ENCODE peak calls at places on chromosomes 5 and 9, in nine cellular contexts. One of them, this sample, is unnamed.

GRCh38 chr5:77400645-77401044 is 91.5 kb downstream of the WDR41 start:
- DNase-seq in RWPE1: no peak
- DNase-seq in GM13977: no peak
- DNase-seq in mesothelial cell of epicardium: no peak
- DNase-seq in MM.1S: no peak
- DNase-seq in tibial nerve: no peak
- DNase-seq in retinal pigment epithelial cell: no peak
- DNase-seq in AG04449: no peak
- DNase-seq in cardiac muscle cell: no peak
- DNase-seq in this sample: no peak

GRCh38 chr9:27371382-27371781 is 74.4 kb upstream of the EQTN start:
- DNase-seq in AG04449: no peak
- DNase-seq in cardiac muscle cell: no peak
- DNase-seq in RWPE1: peak
- DNase-seq in tibial nerve: no peak
- DNase-seq in MM.1S: no peak
- DNase-seq in retinal pigment epithelial cell: no peak
- DNase-seq in mesothelial cell of epicardium: no peak
- DNase-seq in GM13977: no peak
- DNase-seq in this sample: peak

GRCh38 chr9:75964431-75964830 is 74.0 kb downstream of the PCSK5 start:
- DNase-seq in MM.1S: no peak
- DNase-seq in cardiac muscle cell: no peak
- DNase-seq in AG04449: no peak
- DNase-seq in retinal pigment epithelial cell: peak
- DNase-seq in RWPE1: peak
- DNase-seq in GM13977: no peak
- DNase-seq in tibial nerve: no peak
- DNase-seq in mesothelial cell of epicardium: no peak
- DNase-seq in this sample: peak

GRCh38 chr5:97839338-97840081 is 656.5 kb upstream of the RIOK2 start:
- DNase-seq in GM13977: no peak
- DNase-seq in cardiac muscle cell: peak
- DNase-seq in retinal pigment epithelial cell: peak
- DNase-seq in MM.1S: no peak
- DNase-seq in tibial nerve: no peak
- DNase-seq in AG04449: no peak
- DNase-seq in mesothelial cell of epicardium: no peak
- DNase-seq in RWPE1: peak
- DNase-seq in this sample: no peak

GRCh38 chr5:150107909-150108447 is 21.6 kb upstream of the CSF1R start:
- DNase-seq in mesothelial cell of epicardium: no peak
- DNase-seq in AG04449: peak
- DNase-seq in RWPE1: no peak
- DNase-seq in cardiac muscle cell: peak
- DNase-seq in MM.1S: no peak
- DNase-seq in GM13977: no peak
- DNase-seq in retinal pigment epithelial cell: no peak
- DNase-seq in tibial nerve: no peak
- DNase-seq in this sample: no peak

GRCh38 chr9:92480332-92480771 is 2.0 kb downstream of the ASPN start:
- DNase-seq in RWPE1: no peak
- DNase-seq in GM13977: no peak
- DNase-seq in tibial nerve: no peak
- DNase-seq in mesothelial cell of epicardium: no peak
- DNase-seq in MM.1S: no peak
- DNase-seq in retinal pigment epithelial cell: peak
- DNase-seq in cardiac muscle cell: no peak
- DNase-seq in AG04449: no peak
- DNase-seq in this sample: no peak

GRCh38 chr9:107605041-107605440 is 115.5 kb upstream of the KLF4 start:
- DNase-seq in AG04449: no peak
- DNase-seq in RWPE1: no peak
- DNase-seq in mesothelial cell of epicardium: no peak
- DNase-seq in tibial nerve: no peak
- DNase-seq in GM13977: no peak
- DNase-seq in MM.1S: no peak
- DNase-seq in cardiac muscle cell: no peak
- DNase-seq in retinal pigment epithelial cell: no peak
- DNase-seq in this sample: no peak

GRCh38 chr9:89805726-89806125 is 200.9 kb downstream of the GADD45G start:
- DNase-seq in MM.1S: no peak
- DNase-seq in RWPE1: no peak
- DNase-seq in retinal pigment epithelial cell: no peak
- DNase-seq in GM13977: no peak
- DNase-seq in mesothelial cell of epicardium: no peak
- DNase-seq in AG04449: no peak
- DNase-seq in tibial nerve: no peak
- DNase-seq in cardiac muscle cell: no peak
- DNase-seq in this sample: no peak

GRCh38 chr5:132526290-132526973 is 16.9 kb downstream of the IL5 start:
- DNase-seq in mesothelial cell of epicardium: peak
- DNase-seq in retinal pigment epithelial cell: no peak
- DNase-seq in GM13977: peak
- DNase-seq in tibial nerve: peak
- DNase-seq in cardiac muscle cell: peak
- DNase-seq in MM.1S: peak
- DNase-seq in AG04449: no peak
- DNase-seq in RWPE1: peak
- DNase-seq in this sample: peak

GRCh38 chr5:132802044-132802684 is 10.9 kb upstream of the SOWAHA start:
- DNase-seq in cardiac muscle cell: no peak
- DNase-seq in AG04449: no peak
- DNase-seq in retinal pigment epithelial cell: no peak
- DNase-seq in RWPE1: no peak
- DNase-seq in GM13977: no peak
- DNase-seq in MM.1S: no peak
- DNase-seq in tibial nerve: no peak
- DNase-seq in mesothelial cell of epicardium: no peak
- DNase-seq in this sample: no peak

DNA sequence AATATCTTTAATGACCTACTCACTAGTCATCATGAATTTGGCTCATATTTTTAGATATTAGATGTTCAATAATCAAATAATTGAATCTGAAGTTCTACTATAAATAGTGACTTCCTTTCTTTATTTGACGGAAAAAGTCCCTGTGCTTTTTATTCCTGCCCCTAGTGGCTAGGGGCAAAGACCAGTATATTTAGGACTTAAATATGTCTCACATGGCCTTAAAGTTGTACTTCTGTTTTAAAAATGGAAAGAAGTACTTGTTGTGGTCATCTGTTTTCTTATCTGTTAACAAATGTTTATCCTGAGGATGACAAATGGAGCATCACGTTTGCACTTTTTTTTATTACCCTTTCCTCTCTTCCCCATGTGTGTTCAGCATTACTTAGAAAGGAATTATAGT is 89.2 kb upstream of the GRHPR start:
- DNase-seq in GM13977: no peak
- DNase-seq in MM.1S: no peak
- DNase-seq in AG04449: no peak
- DNase-seq in retinal pigment epithelial cell: no peak
- DNase-seq in RWPE1: no peak
- DNase-seq in tibial nerve: no peak
- DNase-seq in cardiac muscle cell: no peak
- DNase-seq in mesothelial cell of epicardium: no peak
- DNase-seq in this sample: no peak
- TF ChIP-seq CTCF in GM13977: peak
- TF ChIP-seq CTCF in MM.1S: no peak
- TF ChIP-seq CTCF in AG04449: no peak
- TF ChIP-seq CTCF in retinal pigment epithelial cell: no peak
- TF ChIP-seq CTCF in RWPE1: no peak
- TF ChIP-seq CTCF in tibial nerve: no peak
- TF ChIP-seq CTCF in cardiac muscle cell: peak
- TF ChIP-seq CTCF in mesothelial cell of epicardium: no peak
- TF ChIP-seq CTCF in this sample: no peak

DNA sequence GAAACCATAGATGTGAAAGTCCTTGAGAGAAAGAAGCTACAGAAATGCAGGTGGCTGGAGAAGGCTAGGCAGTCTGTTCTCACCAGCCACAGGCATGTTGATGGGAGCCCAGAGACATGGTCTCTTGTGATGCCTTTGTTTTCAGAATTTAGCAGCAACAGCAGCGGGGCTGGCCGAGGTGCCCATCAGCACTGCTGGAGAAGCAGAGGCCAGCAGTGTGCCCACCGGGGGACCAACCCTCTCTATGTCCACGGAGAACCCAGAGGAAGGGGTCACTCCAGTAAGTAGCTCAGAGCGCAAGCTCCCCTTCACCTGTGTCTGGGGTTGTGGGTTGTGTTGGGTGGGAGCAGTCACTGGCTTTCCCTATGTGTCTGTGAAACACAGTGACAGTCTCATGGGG is 59.6 kb downstream of the COL15A1 start:
- DNase-seq in cardiac muscle cell: no peak
- DNase-seq in retinal pigment epithelial cell: no peak
- DNase-seq in RWPE1: no peak
- DNase-seq in AG04449: no peak
- DNase-seq in GM13977: no peak
- DNase-seq in tibial nerve: no peak
- DNase-seq in mesothelial cell of epicardium: peak
- DNase-seq in MM.1S: no peak
- DNase-seq in this sample: no peak
- TF ChIP-seq CTCF in cardiac muscle cell: no peak
- TF ChIP-seq CTCF in retinal pigment epithelial cell: no peak
- TF ChIP-seq CTCF in RWPE1: no peak
- TF ChIP-seq CTCF in AG04449: no peak
- TF ChIP-seq CTCF in GM13977: no peak
- TF ChIP-seq CTCF in tibial nerve: no peak
- TF ChIP-seq CTCF in mesothelial cell of epicardium: no peak
- TF ChIP-seq CTCF in MM.1S: no peak
- TF ChIP-seq CTCF in this sample: no peak

GRCh38 chr5:4188704-4189103 is 593.1 kb downstream of the IRX1 start:
- DNase-seq in cardiac muscle cell: no peak
- DNase-seq in mesothelial cell of epicardium: no peak
- DNase-seq in GM13977: no peak
- DNase-seq in retinal pigment epithelial cell: no peak
- DNase-seq in tibial nerve: no peak
- DNase-seq in MM.1S: no peak
- DNase-seq in RWPE1: no peak
- DNase-seq in AG04449: no peak
- DNase-seq in this sample: no peak
- TF ChIP-seq CTCF in cardiac muscle cell: no peak
- TF ChIP-seq CTCF in mesothelial cell of epicardium: no peak
- TF ChIP-seq CTCF in GM13977: no peak
- TF ChIP-seq CTCF in retinal pigment epithelial cell: no peak
- TF ChIP-seq CTCF in tibial nerve: no peak
- TF ChIP-seq CTCF in MM.1S: no peak
- TF ChIP-seq CTCF in RWPE1: no peak
- TF ChIP-seq CTCF in AG04449: no peak
- TF ChIP-seq CTCF in this sample: no peak

GRCh38 chr9:74513221-74513620 is 16.1 kb downstream of the RORB start:
- DNase-seq in retinal pigment epithelial cell: no peak
- DNase-seq in mesothelial cell of epicardium: no peak
- DNase-seq in cardiac muscle cell: no peak
- DNase-seq in AG04449: no peak
- DNase-seq in tibial nerve: no peak
- DNase-seq in GM13977: no peak
- DNase-seq in RWPE1: no peak
- DNase-seq in MM.1S: no peak
- DNase-seq in this sample: no peak
- TF ChIP-seq CTCF in retinal pigment epithelial cell: no peak
- TF ChIP-seq CTCF in mesothelial cell of epicardium: no peak
- TF ChIP-seq CTCF in cardiac muscle cell: no peak
- TF ChIP-seq CTCF in AG04449: no peak
- TF ChIP-seq CTCF in tibial nerve: no peak
- TF ChIP-seq CTCF in GM13977: no peak
- TF ChIP-seq CTCF in RWPE1: no peak
- TF ChIP-seq CTCF in MM.1S: no peak
- TF ChIP-seq CTCF in this sample: no peak

DNA sequence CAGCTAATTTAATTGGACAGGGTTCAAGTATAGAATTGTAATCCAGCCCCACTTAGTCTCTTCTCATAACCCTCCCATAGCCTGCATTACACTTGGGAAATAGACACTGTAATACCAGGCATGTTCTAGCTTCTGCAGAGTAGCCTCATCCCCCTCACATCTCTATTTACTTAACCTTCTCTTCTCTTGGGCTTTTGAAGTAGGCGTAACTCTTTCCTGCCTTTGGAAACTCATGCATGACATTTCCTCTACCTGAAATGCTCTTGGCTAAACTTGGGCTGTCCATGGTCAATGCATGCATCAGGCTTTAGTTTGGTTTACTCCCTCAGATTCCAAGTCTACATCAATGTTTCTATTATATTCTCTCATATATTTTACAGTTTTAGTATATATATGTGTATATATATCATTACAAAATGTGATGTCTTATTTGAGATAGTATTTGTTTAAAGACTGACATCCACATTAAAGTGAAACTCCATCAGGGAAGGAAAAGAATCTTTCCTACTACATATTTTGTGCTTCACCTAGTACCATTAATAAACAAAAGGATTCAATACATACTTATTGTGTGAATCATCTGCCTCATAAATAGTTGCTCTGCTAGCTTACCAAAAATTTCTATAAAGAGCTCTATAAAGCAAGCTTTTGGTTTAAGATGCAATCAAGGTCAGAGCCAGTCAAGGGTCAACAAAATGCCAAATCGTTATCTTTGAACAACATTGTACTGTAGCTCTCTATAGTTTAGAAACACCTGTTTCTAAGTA is 1158.0 kb downstream of the MAT2B start:
- DNase-seq in tibial nerve: no peak
- DNase-seq in MM.1S: no peak
- DNase-seq in mesothelial cell of epicardium: no peak
- DNase-seq in RWPE1: peak
- DNase-seq in cardiac muscle cell: no peak
- DNase-seq in retinal pigment epithelial cell: peak
- DNase-seq in AG04449: no peak
- DNase-seq in GM13977: no peak
- DNase-seq in this sample: no peak
- TF ChIP-seq CTCF in tibial nerve: no peak
- TF ChIP-seq CTCF in MM.1S: no peak
- TF ChIP-seq CTCF in mesothelial cell of epicardium: no peak
- TF ChIP-seq CTCF in RWPE1: no peak
- TF ChIP-seq CTCF in cardiac muscle cell: no peak
- TF ChIP-seq CTCF in retinal pigment epithelial cell: no peak
- TF ChIP-seq CTCF in AG04449: no peak
- TF ChIP-seq CTCF in GM13977: no peak
- TF ChIP-seq CTCF in this sample: no peak

DNA sequence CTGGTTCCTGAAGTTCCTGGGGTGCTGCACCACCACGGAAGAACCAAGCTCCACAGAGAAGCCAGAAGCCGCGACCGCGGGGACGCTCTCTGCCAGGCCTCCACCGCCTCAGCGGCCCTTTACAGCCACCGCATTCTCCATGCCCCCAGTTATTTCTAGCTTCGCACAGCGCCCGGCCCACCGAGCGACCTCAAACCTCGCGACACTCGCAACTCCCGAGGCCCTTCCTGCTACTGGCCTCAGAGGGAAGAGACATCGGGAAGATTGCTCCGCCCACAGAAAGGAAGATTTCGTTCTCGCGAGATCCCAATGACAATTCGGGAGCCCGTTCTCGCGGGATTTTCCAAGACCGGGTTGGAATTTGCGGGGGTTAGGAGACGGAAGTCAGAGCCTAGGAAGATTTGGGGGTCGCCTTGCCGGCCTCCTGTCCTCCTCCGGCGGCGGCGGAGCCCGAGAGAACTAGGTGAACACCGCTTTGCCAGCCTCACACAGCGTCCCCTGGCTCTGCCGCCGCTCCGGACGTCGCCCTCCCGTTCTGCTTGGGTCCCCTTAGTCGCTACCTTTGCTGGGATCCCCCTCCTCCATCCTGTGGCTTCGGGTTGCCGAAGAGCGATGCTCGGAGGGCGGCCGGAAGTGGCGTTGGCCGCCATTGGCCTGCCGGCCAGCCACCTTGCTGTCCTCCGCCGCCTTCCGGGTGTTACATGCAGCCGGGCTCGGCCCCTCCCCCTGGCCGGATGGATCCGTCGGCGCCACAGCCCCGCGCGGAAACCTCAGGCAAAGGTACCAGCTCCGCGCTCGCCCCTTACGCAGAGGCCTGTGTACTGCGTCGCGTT is at the start of gene ERCC6L2:
- DNase-seq in MM.1S: peak
- DNase-seq in RWPE1: peak
- DNase-seq in AG04449: peak
- DNase-seq in GM13977: peak
- DNase-seq in mesothelial cell of epicardium: peak
- DNase-seq in cardiac muscle cell: peak
- DNase-seq in retinal pigment epithelial cell: peak
- DNase-seq in tibial nerve: peak
- DNase-seq in this sample: peak
- TF ChIP-seq CTCF in MM.1S: no peak
- TF ChIP-seq CTCF in RWPE1: no peak
- TF ChIP-seq CTCF in AG04449: no peak
- TF ChIP-seq CTCF in GM13977: no peak
- TF ChIP-seq CTCF in mesothelial cell of epicardium: no peak
- TF ChIP-seq CTCF in cardiac muscle cell: no peak
- TF ChIP-seq CTCF in retinal pigment epithelial cell: no peak
- TF ChIP-seq CTCF in tibial nerve: peak
- TF ChIP-seq CTCF in this sample: no peak